ENCODE peak calls at places on chromosomes 11 and 22, in five cellular contexts. R is mammary epithelial cell, D is AG10803, H is right atrium auricular region, N is AG09309. M is an unnamed sample.

GRCh38 chr11:65181569-65182257 is at the start of gene CAPN1:
- DNase-seq in N (peak), H (peak), R (peak), D (peak), M (peak)

GRCh38 chr22:32904044-32904443 is 102.5 kb downstream of the TIMP3 start:
- DNase-seq in H (no peak), D (peak), N (no peak), R (peak), M (peak)

GRCh38 chr22:38758276-38758945 is 2.6 kb upstream of the SUN2 start:
- DNase-seq in N (no peak), D (no peak), R (no peak), H (no peak), M (no peak)

GRCh38 chr11:86278226-86278625 is 23.8 kb upstream of the HIKESHI start:
- DNase-seq in N (no peak), D (no peak), H (no peak), R (no peak), M (peak)

GRCh38 chr11:65552413-65552951 is 5.7 kb downstream of the LTBP3 start:
- DNase-seq in R (no peak), N (no peak), D (no peak), H (no peak), M (no peak)

GRCh38 chr11:96145163-96145585 is 197.8 kb downstream of the MAML2 start:
- DNase-seq in N (peak), D (peak), R (peak), H (no peak), M (peak)

GRCh38 chr11:108872781-108873291 is 208.0 kb downstream of the DDX10 start:
- DNase-seq in D (no peak), H (no peak), R (peak), N (no peak), M (peak)

GRCh38 chr11:45285931-45286632 is at the start of gene SYT13:
- DNase-seq in R (no peak), H (peak), N (no peak), D (no peak), M (no peak)

GRCh38 chr11:15327786-15328231 is 213.1 kb downstream of the INSC start:
- DNase-seq in R (peak), D (peak), N (no peak), H (peak), M (peak)
- TF ChIP-seq CTCF in R (peak), D (peak), N (peak), H (peak), M (peak)

GRCh38 chr11:80505771-80506170 is 1064.9 kb upstream of the TENM4 start:
- DNase-seq in N (no peak), R (no peak), D (no peak), H (no peak), M (no peak)

GRCh38 chr11:80503990-80504389 is 1063.2 kb upstream of the TENM4 start:
- DNase-seq in R (no peak), D (no peak), N (no peak), H (no peak), M (no peak)

DNA sequence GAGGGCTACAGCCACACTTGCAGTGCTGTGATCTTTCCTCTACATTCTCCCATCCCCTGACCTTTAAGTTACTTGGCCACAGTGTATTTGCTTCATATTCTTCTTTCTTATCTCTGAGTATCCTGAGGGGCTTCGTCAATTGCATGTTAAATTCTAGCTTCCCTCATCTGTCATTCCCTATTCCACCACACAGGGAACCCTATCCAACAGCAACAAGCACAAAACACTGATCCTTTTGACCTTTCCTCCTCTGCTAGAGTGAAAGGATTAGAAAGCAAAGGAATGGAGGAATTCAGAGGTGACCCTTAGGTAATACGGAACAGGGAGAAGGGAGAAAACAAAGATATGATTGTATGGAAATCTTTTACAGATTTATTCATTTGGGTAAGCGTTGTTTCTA is 1061.7 kb upstream of the TENM4 start:
- DNase-seq in D (no peak), N (no peak), R (no peak), H (no peak), M (no peak)
- TF ChIP-seq CTCF in D (no peak), N (no peak), R (no peak), H (no peak), M (no peak)

GRCh38 chr22:46368422-46368821 is 32.9 kb downstream of the TRMU start:
- DNase-seq in R (no peak), N (no peak), H (no peak), D (no peak), M (no peak)

GRCh38 chr22:46367707-46368191 is 32.2 kb downstream of the TRMU start:
- DNase-seq in N (no peak), R (peak), H (no peak), D (peak), M (peak)

GRCh38 chr22:46366327-46366731 is 30.8 kb downstream of the TRMU start:
- DNase-seq in N (no peak), H (no peak), R (no peak), D (no peak), M (no peak)

GRCh38 chr22:46365166-46365624 is 29.7 kb downstream of the TRMU start:
- DNase-seq in H (no peak), R (no peak), D (no peak), N (no peak), M (no peak)

DNA sequence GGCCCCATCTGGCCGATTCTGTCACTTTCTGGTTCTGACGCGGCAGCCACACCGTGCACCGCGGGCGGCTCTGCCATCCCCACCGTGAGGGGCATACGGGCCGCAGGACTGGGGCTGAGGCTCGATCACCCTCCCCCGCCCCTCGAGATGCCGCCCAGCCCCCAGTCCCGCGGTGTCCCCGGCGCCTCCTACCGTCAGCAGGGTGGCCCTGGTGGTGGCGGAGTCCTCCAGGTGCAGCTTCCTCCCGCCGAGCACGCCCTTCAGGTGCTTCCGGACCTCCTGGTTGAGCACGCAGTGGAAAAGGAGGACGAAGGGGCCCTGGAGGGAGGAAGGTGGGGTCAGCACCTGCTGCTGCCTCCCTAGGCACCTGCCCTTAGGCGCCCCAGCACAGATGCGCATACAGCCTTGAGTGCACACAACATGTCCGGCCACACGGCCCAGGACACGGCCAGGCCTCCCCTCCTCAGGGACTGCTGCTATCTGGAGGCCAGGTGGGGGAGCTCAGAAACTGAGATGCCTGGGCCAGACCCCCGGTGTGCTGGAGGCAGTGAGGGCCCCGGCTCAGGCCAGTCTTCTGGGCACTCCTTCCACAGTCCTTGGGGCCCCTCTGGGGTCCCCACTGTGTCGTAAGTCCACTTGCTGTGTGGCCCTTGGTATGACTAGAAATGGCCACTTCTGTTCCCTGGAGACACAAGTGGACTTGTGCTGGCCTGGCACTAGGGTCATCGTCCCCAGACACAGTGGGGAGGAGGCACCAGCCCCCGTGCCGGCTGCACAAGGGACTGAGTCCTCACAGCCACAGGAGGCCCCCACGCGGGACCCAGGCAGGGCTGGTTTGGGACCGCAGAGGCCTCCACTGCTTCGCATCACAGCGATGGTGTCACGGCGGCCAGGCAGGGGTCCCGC is 31.5 kb downstream of the TRMU start:
- DNase-seq in N (no peak), R (no peak), H (no peak), D (no peak), M (no peak)
- TF ChIP-seq CTCF in N (no peak), R (no peak), H (no peak), D (no peak), M (no peak)

GRCh38 chr11:110712643-110713468 is 619 bp upstream of the ARHGAP20 start:
- DNase-seq in H (no peak), D (peak), N (no peak), R (peak), M (peak)
- TF ChIP-seq CTCF in H (peak), D (peak), N (no peak), R (no peak), M (peak)

GRCh38 chr11:127471662-127472061 is 471.1 kb upstream of the KIRREL3 start:
- DNase-seq in D (no peak), N (no peak), H (no peak), R (no peak), M (no peak)
- TF ChIP-seq CTCF in D (no peak), N (no peak), H (no peak), R (peak), M (no peak)

GRCh38 chr11:56089697-56090096 is 3.4 kb upstream of the OR8I2 start:
- DNase-seq in N (no peak), R (no peak), D (no peak), H (no peak), M (no peak)
- TF ChIP-seq CTCF in N (no peak), R (no peak), D (no peak), H (no peak), M (no peak)

GRCh38 chr11:58640386-58641023 is 18.0 kb downstream of the CNTF start:
- DNase-seq in R (no peak), D (no peak), H (no peak), N (no peak), M (no peak)

GRCh38 chr11:58637367-58637766 is 14.9 kb downstream of the CNTF start:
- DNase-seq in H (no peak), R (no peak), N (no peak), D (no peak), M (no peak)

GRCh38 chr11:58632510-58632909 is 10.0 kb downstream of the CNTF start:
- DNase-seq in D (no peak), N (no peak), H (no peak), R (no peak), M (no peak)

GRCh38 chr11:58639103-58639502 is 16.6 kb downstream of the CNTF start:
- DNase-seq in H (no peak), N (no peak), D (no peak), R (no peak), M (no peak)

DNA sequence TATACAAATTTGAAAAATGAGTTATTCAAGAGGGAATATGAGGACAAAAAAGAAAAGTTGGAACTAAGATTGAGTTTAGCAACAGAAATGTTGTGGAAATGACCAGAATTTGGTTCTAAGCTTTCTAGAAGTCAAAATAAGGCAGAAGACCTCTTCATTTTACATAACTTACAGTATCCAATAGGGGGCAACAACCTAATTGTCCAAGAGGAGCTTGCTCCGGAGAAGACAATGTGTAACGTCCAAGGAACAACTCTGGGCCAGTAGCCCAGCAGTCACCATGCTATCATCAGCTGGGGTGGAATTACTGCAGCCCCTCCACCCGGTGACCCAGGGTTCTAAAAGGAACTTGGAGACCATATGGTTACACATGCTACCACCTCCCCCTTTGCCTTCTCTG is 14.1 kb downstream of the CNTF start:
- DNase-seq in N (no peak), H (no peak), D (no peak), R (no peak), M (no peak)
- TF ChIP-seq CTCF in N (no peak), H (no peak), D (no peak), R (no peak), M (peak)

M was measured in choroid plexus epithelial cell.